ENCODE peak calls at places on chromosome 20, in six cellular contexts. I is NCI-H2081; X is body of pancreas; A is NCI-H1417 treated with DMSO at 0.1 percent for 48 hours; J is NAMALWA; L is activated CD8-positive, alpha-beta memory T cell treated with anti-CD3 and anti-CD28 coated beads, Interleukin-2, amount 50 U/mL, for 48 hours. D is an unnamed sample.

GRCh38 chr20:34965051-34965450 is 9.4 kb downstream of the MYH7B start:
- DNase-seq in I (no peak), X (no peak), A (no peak), J (no peak), L (no peak), D (no peak)

GRCh38 chr20:38962044-38962897 is at the start of gene DHX35:
- DNase-seq in I (peak), X (peak), A (peak), J (peak), L (peak), D (peak)

GRCh38 chr20:37275125-37275524 is 13.5 kb upstream of the GHRH start:
- DNase-seq in I (no peak), X (no peak), A (no peak), J (peak), L (no peak), D (no peak)

GRCh38 chr20:57727863-57728262 is 18.0 kb upstream of the PMEPA1 start:
- DNase-seq in I (no peak), X (no peak), A (no peak), J (no peak), L (no peak), D (no peak)

GRCh38 chr20:4297141-4297826 is 281.9 kb upstream of the RNF24 start:
- DNase-seq in I (no peak), X (no peak), A (no peak), J (no peak), L (no peak), D (peak)

GRCh38 chr20:5652626-5653573 is 97.3 kb upstream of the SHLD1 start:
- DNase-seq in I (no peak), X (no peak), A (no peak), J (no peak), L (no peak), D (no peak)

GRCh38 chr20:14142171-14142570 is 146.9 kb downstream of the MACROD2 start:
- DNase-seq in I (peak), X (peak), A (peak), J (peak), L (no peak), D (peak)

GRCh38 chr20:61797200-61797599 is 268.5 kb downstream of the TAF4 start:
- DNase-seq in I (no peak), X (no peak), A (no peak), J (peak), L (no peak), D (peak)

GRCh38 chr20:44516491-44516890 is 5.4 kb downstream of the SERINC3 start:
- DNase-seq in I (no peak), X (no peak), A (no peak), J (no peak), L (no peak), D (no peak)

GRCh38 chr20:3088031-3088430 is 3.5 kb upstream of the AVP start:
- DNase-seq in I (no peak), X (no peak), A (no peak), J (no peak), L (no peak), D (no peak)

GRCh38 chr20:1299522-1299921 is 29.4 kb downstream of the SDCBP2 start:
- DNase-seq in I (no peak), X (no peak), A (no peak), J (peak), L (peak), D (peak)

GRCh38 chr20:57473246-57474042 is 51.5 kb downstream of the CTCFL start:
- DNase-seq in I (no peak), X (no peak), A (no peak), J (peak), L (no peak), D (peak)

D was measured in DND-41.